ENCODE peak calls at places on chromosome 15, in seven cellular contexts. One of them, this sample, is unnamed.

GRCh38 chr15:56959318-56959648 is 40.8 kb downstream of the TCF12 start:
- DNase-seq in PC-3: no peak
- DNase-seq in tibial artery: no peak
- DNase-seq in ovary: no peak
- DNase-seq in psoas muscle: no peak
- DNase-seq in heart right ventricle: no peak
- DNase-seq in brain microvascular endothelial cell: no peak
- DNase-seq in this sample: no peak

GRCh38 chr15:57861039-57861638 is 154.6 kb downstream of the POLR2M start:
- DNase-seq in PC-3: peak; percentile 60
- DNase-seq in tibial artery: no peak
- DNase-seq in ovary: no peak
- DNase-seq in psoas muscle: no peak
- DNase-seq in heart right ventricle: no peak
- DNase-seq in brain microvascular endothelial cell: peak; percentile 44
- DNase-seq in this sample: no peak

GRCh38 chr15:54502416-54503075 is 524.3 kb downstream of the UNC13C start:
- DNase-seq in PC-3: no peak
- DNase-seq in tibial artery: no peak
- DNase-seq in ovary: no peak
- DNase-seq in psoas muscle: no peak
- DNase-seq in heart right ventricle: no peak
- DNase-seq in brain microvascular endothelial cell: no peak
- DNase-seq in this sample: no peak

GRCh38 chr15:76100361-76100760 is 40.6 kb downstream of the TMEM266 start:
- DNase-seq in PC-3: no peak
- DNase-seq in tibial artery: no peak
- DNase-seq in ovary: no peak
- DNase-seq in psoas muscle: no peak
- DNase-seq in heart right ventricle: no peak
- DNase-seq in brain microvascular endothelial cell: no peak
- DNase-seq in this sample: no peak

GRCh38 chr15:58308742-58309355 is 122.9 kb upstream of the LIPC start:
- DNase-seq in PC-3: no peak
- DNase-seq in tibial artery: no peak
- DNase-seq in ovary: no peak
- DNase-seq in psoas muscle: no peak
- DNase-seq in heart right ventricle: no peak
- DNase-seq in brain microvascular endothelial cell: no peak
- DNase-seq in this sample: no peak

GRCh38 chr15:76116138-76116885 is 56.5 kb downstream of the TMEM266 start:
- DNase-seq in PC-3: no peak
- DNase-seq in tibial artery: no peak
- DNase-seq in ovary: no peak
- DNase-seq in psoas muscle: no peak
- DNase-seq in heart right ventricle: no peak
- DNase-seq in brain microvascular endothelial cell: no peak
- DNase-seq in this sample: no peak

GRCh38 chr15:94029495-94029894 is 201.9 kb upstream of the MCTP2 start:
- DNase-seq in PC-3: peak; percentile 40
- DNase-seq in tibial artery: no peak
- DNase-seq in ovary: no peak
- DNase-seq in psoas muscle: no peak
- DNase-seq in heart right ventricle: no peak
- DNase-seq in brain microvascular endothelial cell: no peak
- DNase-seq in this sample: no peak

GRCh38 chr15:80204231-80204630 is 47.8 kb downstream of the CTXND1 start:
- DNase-seq in PC-3: no peak
- DNase-seq in tibial artery: no peak
- DNase-seq in ovary: no peak
- DNase-seq in psoas muscle: no peak
- DNase-seq in heart right ventricle: no peak
- DNase-seq in brain microvascular endothelial cell: no peak
- DNase-seq in this sample: no peak

GRCh38 chr15:60408438-60409105 is 10.8 kb upstream of the ANXA2 start:
- DNase-seq in PC-3: peak; percentile 94
- DNase-seq in tibial artery: no peak
- DNase-seq in ovary: no peak
- DNase-seq in psoas muscle: no peak
- DNase-seq in heart right ventricle: no peak
- DNase-seq in brain microvascular endothelial cell: no peak
- DNase-seq in this sample: peak; percentile 99

GRCh38 chr15:39153058-39153457 is 427.8 kb upstream of the THBS1 start:
- DNase-seq in PC-3: peak; percentile 61
- DNase-seq in tibial artery: no peak
- DNase-seq in ovary: no peak
- DNase-seq in psoas muscle: no peak
- DNase-seq in heart right ventricle: no peak
- DNase-seq in brain microvascular endothelial cell: no peak
- DNase-seq in this sample: no peak

GRCh38 chr15:40838756-40839155 is 5.1 kb upstream of the SPINT1 start:
- DNase-seq in PC-3: no peak
- DNase-seq in tibial artery: no peak
- DNase-seq in ovary: no peak
- DNase-seq in psoas muscle: no peak
- DNase-seq in heart right ventricle: no peak
- DNase-seq in brain microvascular endothelial cell: no peak
- DNase-seq in this sample: no peak

GRCh38 chr15:45732544-45733130 is 97.8 kb downstream of the SQOR start:
- DNase-seq in PC-3: no peak
- DNase-seq in tibial artery: no peak
- DNase-seq in ovary: no peak
- DNase-seq in psoas muscle: no peak
- DNase-seq in heart right ventricle: peak; percentile 28
- DNase-seq in brain microvascular endothelial cell: no peak
- DNase-seq in this sample: no peak

GRCh38 chr15:78263351-78263781 is 996 bp upstream of the DNAJA4 start:
- DNase-seq in PC-3: no peak
- DNase-seq in tibial artery: no peak
- DNase-seq in ovary: no peak
- DNase-seq in psoas muscle: no peak
- DNase-seq in heart right ventricle: no peak
- DNase-seq in brain microvascular endothelial cell: no peak
- DNase-seq in this sample: no peak

GRCh38 chr15:75205064-75205395 is 3.3 kb downstream of the C15orf39 start:
- DNase-seq in PC-3: no peak
- DNase-seq in tibial artery: no peak
- DNase-seq in ovary: no peak
- DNase-seq in psoas muscle: no peak
- DNase-seq in heart right ventricle: no peak
- DNase-seq in brain microvascular endothelial cell: no peak
- DNase-seq in this sample: no peak

GRCh38 chr15:31489801-31490646 is 163.4 kb downstream of the KLF13 start:
- DNase-seq in PC-3: peak; percentile 76
- DNase-seq in tibial artery: no peak
- DNase-seq in ovary: no peak
- DNase-seq in psoas muscle: no peak
- DNase-seq in heart right ventricle: no peak
- DNase-seq in brain microvascular endothelial cell: peak; percentile 37
- DNase-seq in this sample: peak; percentile 41

GRCh38 chr15:80265021-80265420 is 13.0 kb upstream of the CTXND1 start:
- DNase-seq in PC-3: peak; percentile 25
- DNase-seq in tibial artery: peak; percentile 37
- DNase-seq in ovary: no peak
- DNase-seq in psoas muscle: no peak
- DNase-seq in heart right ventricle: no peak
- DNase-seq in brain microvascular endothelial cell: no peak
- DNase-seq in this sample: peak; percentile 10

GRCh38 chr15:101152914-101153313 is 98.9 kb downstream of the CHSY1 start:
- DNase-seq in PC-3: peak; percentile 42
- DNase-seq in tibial artery: peak; percentile 38
- DNase-seq in ovary: no peak
- DNase-seq in psoas muscle: no peak
- DNase-seq in heart right ventricle: no peak
- DNase-seq in brain microvascular endothelial cell: no peak
- DNase-seq in this sample: no peak
- TF ChIP-seq CTCF in PC-3: peak; percentile 57
- TF ChIP-seq CTCF in tibial artery: no peak
- TF ChIP-seq CTCF in ovary: no peak
- TF ChIP-seq CTCF in psoas muscle: no peak
- TF ChIP-seq CTCF in heart right ventricle: no peak
- TF ChIP-seq CTCF in brain microvascular endothelial cell: peak; percentile 66
- TF ChIP-seq CTCF in this sample: peak; percentile 35

GRCh38 chr15:68821190-68821897 is 649 bp upstream of the ANP32A start:
- DNase-seq in PC-3: no peak
- DNase-seq in tibial artery: no peak
- DNase-seq in ovary: no peak
- DNase-seq in psoas muscle: no peak
- DNase-seq in heart right ventricle: no peak
- DNase-seq in brain microvascular endothelial cell: no peak
- DNase-seq in this sample: no peak
- H3K27ac ChIP-seq in PC-3: no peak overlapping the region
- H3K27ac ChIP-seq in tibial artery: peak overlapping the region; percentile 99
- H3K27ac ChIP-seq in ovary: peak overlapping the region; percentile 61
- H3K27ac ChIP-seq in psoas muscle: peak overlapping the region; percentile 99
- H3K27ac ChIP-seq in heart right ventricle: peak overlapping the region; percentile 100
- H3K27ac ChIP-seq in brain microvascular endothelial cell: no peak overlapping the region
- H3K27ac ChIP-seq in this sample: no peak overlapping the region

GRCh38 chr15:62163397-62163796 is 1.7 kb downstream of the C2CD4B start:
- DNase-seq in PC-3: no peak
- DNase-seq in tibial artery: no peak
- DNase-seq in ovary: no peak
- DNase-seq in psoas muscle: no peak
- DNase-seq in heart right ventricle: no peak
- DNase-seq in brain microvascular endothelial cell: no peak
- DNase-seq in this sample: no peak

GRCh38 chr15:62165029-62165792 is at the start of gene C2CD4B:
- DNase-seq in PC-3: no peak
- DNase-seq in tibial artery: peak; percentile 67
- DNase-seq in ovary: peak; percentile 18
- DNase-seq in psoas muscle: peak; percentile 46
- DNase-seq in heart right ventricle: peak; percentile 78
- DNase-seq in brain microvascular endothelial cell: no peak
- DNase-seq in this sample: no peak

GRCh38 chr15:62165793-62166380 is 802 bp upstream of the C2CD4B start:
- DNase-seq in PC-3: no peak
- DNase-seq in tibial artery: no peak
- DNase-seq in ovary: no peak
- DNase-seq in psoas muscle: no peak
- DNase-seq in heart right ventricle: no peak
- DNase-seq in brain microvascular endothelial cell: peak; percentile 16
- DNase-seq in this sample: no peak

GRCh38 chr15:62163847-62164499 is 1.1 kb downstream of the C2CD4B start:
- DNase-seq in PC-3: no peak
- DNase-seq in tibial artery: no peak
- DNase-seq in ovary: no peak
- DNase-seq in psoas muscle: no peak
- DNase-seq in heart right ventricle: peak; percentile 21
- DNase-seq in brain microvascular endothelial cell: no peak
- DNase-seq in this sample: no peak

DNA sequence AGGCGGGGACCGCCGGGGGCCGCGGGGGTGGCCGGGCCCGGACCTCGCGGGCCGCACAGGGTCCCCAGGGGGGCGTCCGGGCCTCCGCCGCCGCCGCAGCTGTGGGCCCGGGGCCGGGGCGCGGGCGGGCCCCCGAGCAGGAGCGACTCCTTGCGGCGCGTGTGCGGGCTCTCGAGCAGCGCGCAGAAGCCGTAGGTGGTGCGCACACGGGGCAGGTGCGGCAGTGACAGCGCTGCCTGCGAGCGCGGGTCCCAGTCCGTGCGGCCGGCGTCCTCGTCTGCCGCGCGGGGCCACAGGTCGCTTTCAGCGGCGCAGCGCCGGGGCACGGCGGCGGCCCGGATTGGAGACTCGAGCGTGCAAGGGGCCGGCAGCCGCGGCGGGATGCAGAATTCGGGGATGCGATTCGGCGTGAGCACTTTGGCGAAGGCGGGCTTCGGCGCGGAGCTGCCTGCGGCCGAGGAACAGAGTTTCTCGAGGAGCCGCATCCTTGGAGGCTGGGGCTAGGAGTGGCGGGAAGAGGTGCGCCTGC is 521 bp downstream of the C2CD4B start:
- DNase-seq in PC-3: no peak
- DNase-seq in tibial artery: no peak
- DNase-seq in ovary: no peak
- DNase-seq in psoas muscle: peak; percentile 15
- DNase-seq in heart right ventricle: peak; percentile 35
- DNase-seq in brain microvascular endothelial cell: no peak
- DNase-seq in this sample: no peak
- H3K27me3 ChIP-seq in PC-3: peaks cover 18% of the 10 kb centered on the region
- H3K27me3 ChIP-seq in tibial artery: no peaks in the 10 kb centered on the region
- H3K27me3 ChIP-seq in ovary: no peaks in the 10 kb centered on the region
- H3K27me3 ChIP-seq in psoas muscle: no peaks in the 10 kb centered on the region
- H3K27me3 ChIP-seq in heart right ventricle: peaks cover 88% of the 10 kb centered on the region
- H3K27me3 ChIP-seq in brain microvascular endothelial cell: peaks cover 36% of the 10 kb centered on the region
- H3K27me3 ChIP-seq in this sample: peaks cover 96% of the 10 kb centered on the region

DNA sequence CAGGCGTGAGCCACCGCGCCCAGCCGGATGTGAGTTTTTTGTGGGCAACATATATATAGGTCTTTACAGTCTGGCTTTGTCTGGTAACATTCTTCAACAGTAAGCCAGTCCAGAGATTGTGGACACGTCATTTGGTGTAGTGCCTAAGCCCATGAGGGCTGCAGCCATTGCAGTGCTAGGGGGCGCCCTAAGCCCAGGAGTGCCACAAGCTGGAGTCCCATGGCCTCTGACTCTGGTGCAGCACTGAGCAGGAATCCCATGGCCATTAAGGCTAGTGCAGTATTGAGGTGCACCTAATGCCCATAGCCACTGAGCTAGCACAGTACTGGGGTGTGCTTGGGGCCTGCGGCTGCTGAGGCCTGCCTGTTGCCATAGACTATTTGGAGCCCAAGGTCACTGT is 136.4 kb upstream of the NDN start:
- DNase-seq in PC-3: peak; percentile 1
- DNase-seq in tibial artery: no peak
- DNase-seq in ovary: no peak
- DNase-seq in psoas muscle: no peak
- DNase-seq in heart right ventricle: no peak
- DNase-seq in brain microvascular endothelial cell: no peak
- DNase-seq in this sample: no peak
- TF ChIP-seq CTCF in PC-3: peak; percentile 16
- TF ChIP-seq CTCF in tibial artery: no peak
- TF ChIP-seq CTCF in ovary: no peak
- TF ChIP-seq CTCF in psoas muscle: no peak
- TF ChIP-seq CTCF in heart right ventricle: no peak
- TF ChIP-seq CTCF in brain microvascular endothelial cell: no peak
- TF ChIP-seq CTCF in this sample: no peak